ENCODE peak calls at places on chromosomes 7 and 10, in nine cellular contexts. One of them, this sample, is unnamed.

GRCh38 chr7:13800694-13801448 is 188.6 kb downstream of the ETV1 start:
- DNase-seq in activated gamma-delta T cell treated with anti-CD3 and anti-CD28 coated beads, Interleukin-2, amount 50 U/mL, for 16 hours: no peak
- DNase-seq in GM04504: peak; percentile 26
- DNase-seq in Daoy: peak; percentile 81
- DNase-seq in A673: no peak
- DNase-seq in lower leg skin: no peak
- DNase-seq in cerebellar cortex: peak; percentile 93
- DNase-seq in NCI-H1105: no peak
- DNase-seq in ACHN: no peak
- DNase-seq in this sample: no peak

GRCh38 chr7:94301024-94301588 is 93.6 kb upstream of the COL1A2 start:
- DNase-seq in cerebellar cortex: peak; percentile 67
- DNase-seq in A673: peak; percentile 67
- DNase-seq in activated gamma-delta T cell treated with anti-CD3 and anti-CD28 coated beads, Interleukin-2, amount 50 U/mL, for 16 hours: no peak
- DNase-seq in GM04504: peak; percentile 95
- DNase-seq in Daoy: peak; percentile 96
- DNase-seq in ACHN: peak; percentile 99
- DNase-seq in lower leg skin: peak; percentile 58
- DNase-seq in NCI-H1105: no peak
- DNase-seq in this sample: peak; percentile 72

GRCh38 chr7:27533777-27534176 is 128.9 kb downstream of the HIBADH start:
- DNase-seq in NCI-H1105: no peak
- DNase-seq in ACHN: no peak
- DNase-seq in GM04504: no peak
- DNase-seq in cerebellar cortex: no peak
- DNase-seq in A673: no peak
- DNase-seq in activated gamma-delta T cell treated with anti-CD3 and anti-CD28 coated beads, Interleukin-2, amount 50 U/mL, for 16 hours: no peak
- DNase-seq in lower leg skin: no peak
- DNase-seq in Daoy: no peak
- DNase-seq in this sample: no peak

GRCh38 chr7:157429001-157429679 is 92.3 kb downstream of the DNAJB6 start:
- DNase-seq in GM04504: no peak
- DNase-seq in A673: no peak
- DNase-seq in ACHN: no peak
- DNase-seq in activated gamma-delta T cell treated with anti-CD3 and anti-CD28 coated beads, Interleukin-2, amount 50 U/mL, for 16 hours: no peak
- DNase-seq in Daoy: no peak
- DNase-seq in lower leg skin: no peak
- DNase-seq in cerebellar cortex: no peak
- DNase-seq in NCI-H1105: no peak
- DNase-seq in this sample: no peak

GRCh38 chr10:102632394-102633062 is 11.8 kb upstream of the TRIM8 start:
- DNase-seq in A673: no peak
- DNase-seq in lower leg skin: no peak
- DNase-seq in NCI-H1105: no peak
- DNase-seq in ACHN: no peak
- DNase-seq in cerebellar cortex: no peak
- DNase-seq in GM04504: no peak
- DNase-seq in activated gamma-delta T cell treated with anti-CD3 and anti-CD28 coated beads, Interleukin-2, amount 50 U/mL, for 16 hours: no peak
- DNase-seq in Daoy: no peak
- DNase-seq in this sample: no peak

GRCh38 chr10:77915299-77916105 is 11.1 kb downstream of the DLG5 start:
- DNase-seq in A673: no peak
- DNase-seq in Daoy: no peak
- DNase-seq in NCI-H1105: no peak
- DNase-seq in GM04504: no peak
- DNase-seq in cerebellar cortex: no peak
- DNase-seq in activated gamma-delta T cell treated with anti-CD3 and anti-CD28 coated beads, Interleukin-2, amount 50 U/mL, for 16 hours: no peak
- DNase-seq in ACHN: no peak
- DNase-seq in lower leg skin: no peak
- DNase-seq in this sample: no peak

GRCh38 chr7:38321050-38321449 is 47.6 kb upstream of the TARP start:
- DNase-seq in A673: no peak
- DNase-seq in Daoy: no peak
- DNase-seq in cerebellar cortex: no peak
- DNase-seq in ACHN: no peak
- DNase-seq in lower leg skin: no peak
- DNase-seq in GM04504: no peak
- DNase-seq in activated gamma-delta T cell treated with anti-CD3 and anti-CD28 coated beads, Interleukin-2, amount 50 U/mL, for 16 hours: no peak
- DNase-seq in NCI-H1105: no peak
- DNase-seq in this sample: no peak

GRCh38 chr7:98599886-98600285 is 17.2 kb upstream of the NPTX2 start:
- DNase-seq in GM04504: no peak
- DNase-seq in NCI-H1105: no peak
- DNase-seq in Daoy: no peak
- DNase-seq in activated gamma-delta T cell treated with anti-CD3 and anti-CD28 coated beads, Interleukin-2, amount 50 U/mL, for 16 hours: no peak
- DNase-seq in A673: no peak
- DNase-seq in lower leg skin: no peak
- DNase-seq in cerebellar cortex: no peak
- DNase-seq in ACHN: no peak
- DNase-seq in this sample: no peak

GRCh38 chr7:155206286-155207020 is 91.2 kb upstream of the INSIG1 start:
- DNase-seq in A673: peak; percentile 83
- DNase-seq in lower leg skin: peak; percentile 68
- DNase-seq in GM04504: peak; percentile 77
- DNase-seq in NCI-H1105: no peak
- DNase-seq in Daoy: peak; percentile 99
- DNase-seq in activated gamma-delta T cell treated with anti-CD3 and anti-CD28 coated beads, Interleukin-2, amount 50 U/mL, for 16 hours: peak; percentile 40
- DNase-seq in ACHN: peak; percentile 25
- DNase-seq in cerebellar cortex: no peak
- DNase-seq in this sample: peak; percentile 84

This sample was measured in OCI-M1.